ENCODE peak calls at places on chromosome 17, in four cellular contexts. D, U, O and V are unnamed samples.
A peak's percentile ranks its signal among the peaks of the same experiment; 100 is the strongest.

GRCh38 chr17:78252111-78252634 is 20.7 kb downstream of the TMEM235 start:
- ATAC-seq in O (no peak), D (peak; percentile 70), U (peak; percentile 87), V (peak; percentile 8)

GRCh38 chr17:77480509-77481215 is 339.9 kb downstream of the SEC14L1 start:
- ATAC-seq in O (no peak), D (no peak), U (no peak), V (no peak)

GRCh38 chr17:29699283-29699682 is 76.6 kb upstream of the CORO6 start:
- ATAC-seq in D (no peak), O (peak; percentile 50), U (no peak), V (no peak)

GRCh38 chr17:74565116-74565515 is 2.2 kb downstream of the CD300H start:
- ATAC-seq in D (no peak), U (no peak), O (no peak), V (no peak)

GRCh38 chr17:17109896-17110295 is 67.6 kb downstream of the MPRIP start:
- ATAC-seq in D (peak; percentile 69), O (no peak), U (peak; percentile 75), V (peak; percentile 84)

GRCh38 chr17:5291683-5292082 is 9.6 kb downstream of the RABEP1 start:
- ATAC-seq in D (no peak), U (no peak), O (no peak), V (no peak)

GRCh38 chr17:17749921-17750320 is 68.7 kb downstream of the RAI1 start:
- ATAC-seq in U (no peak), D (no peak), O (no peak), V (peak; percentile 3)

GRCh38 chr17:28718990-28719433 is 773 bp upstream of the RPL23A start:
- ATAC-seq in U (peak; percentile 1), D (no peak), O (no peak), V (peak; percentile 15)

GRCh38 chr17:37770631-37771518 is 26.0 kb upstream of the HNF1B start:
- ATAC-seq in D (no peak), O (no peak), U (no peak), V (peak; percentile 62)

GRCh38 chr17:65078441-65079160 is 22.1 kb upstream of the GNA13 start:
- ATAC-seq in O (no peak), U (no peak), D (no peak), V (peak; percentile 32)

GRCh38 chr17:27216836-27217235 is 77.1 kb upstream of the WSB1 start:
- ATAC-seq in U (no peak), D (no peak), O (no peak), V (no peak)